ENCODE peak calls at places on chromosomes 4 and X, in ten cellular contexts. One of them, this sample, is unnamed.

GRCh38 chr4:106034205-106034604 is 138.9 kb downstream of the NPNT start:
- DNase-seq in fibroblast of lung: peak
- DNase-seq in activated CD4-positive, alpha-beta T cell treated with anti-CD3 and anti-CD28 coated beads for 1 hour: no peak
- DNase-seq in left ventricle myocardium superior: no peak
- DNase-seq in coronary artery: no peak
- DNase-seq in SJSA1: no peak
- DNase-seq in kidney glomerular epithelial cell: no peak
- DNase-seq in T-helper 17 cell: no peak
- DNase-seq in DMS79: no peak
- DNase-seq in ACHN: no peak
- DNase-seq in this sample: no peak

GRCh38 chr4:138182838-138183426 is 59.2 kb downstream of the SLC7A11 start:
- DNase-seq in DMS79: no peak
- DNase-seq in kidney glomerular epithelial cell: peak
- DNase-seq in left ventricle myocardium superior: no peak
- DNase-seq in fibroblast of lung: peak
- DNase-seq in coronary artery: no peak
- DNase-seq in T-helper 17 cell: no peak
- DNase-seq in ACHN: peak
- DNase-seq in activated CD4-positive, alpha-beta T cell treated with anti-CD3 and anti-CD28 coated beads for 1 hour: no peak
- DNase-seq in SJSA1: peak
- DNase-seq in this sample: no peak

GRCh38 chr4:123364906-123365305 is 31.7 kb upstream of the SPRY1 start:
- DNase-seq in DMS79: no peak
- DNase-seq in coronary artery: no peak
- DNase-seq in ACHN: no peak
- DNase-seq in activated CD4-positive, alpha-beta T cell treated with anti-CD3 and anti-CD28 coated beads for 1 hour: no peak
- DNase-seq in SJSA1: no peak
- DNase-seq in fibroblast of lung: no peak
- DNase-seq in T-helper 17 cell: no peak
- DNase-seq in left ventricle myocardium superior: no peak
- DNase-seq in kidney glomerular epithelial cell: no peak
- DNase-seq in this sample: no peak

GRCh38 chr4:122044496-122044895 is 92.6 kb upstream of the TRPC3 start:
- DNase-seq in coronary artery: no peak
- DNase-seq in SJSA1: no peak
- DNase-seq in T-helper 17 cell: no peak
- DNase-seq in left ventricle myocardium superior: no peak
- DNase-seq in ACHN: no peak
- DNase-seq in kidney glomerular epithelial cell: no peak
- DNase-seq in DMS79: no peak
- DNase-seq in fibroblast of lung: no peak
- DNase-seq in activated CD4-positive, alpha-beta T cell treated with anti-CD3 and anti-CD28 coated beads for 1 hour: no peak
- DNase-seq in this sample: no peak

GRCh38 chr4:13056630-13057187 is 427.4 kb downstream of the RAB28 start:
- DNase-seq in kidney glomerular epithelial cell: no peak
- DNase-seq in coronary artery: no peak
- DNase-seq in SJSA1: no peak
- DNase-seq in ACHN: no peak
- DNase-seq in fibroblast of lung: no peak
- DNase-seq in T-helper 17 cell: no peak
- DNase-seq in left ventricle myocardium superior: peak
- DNase-seq in activated CD4-positive, alpha-beta T cell treated with anti-CD3 and anti-CD28 coated beads for 1 hour: no peak
- DNase-seq in DMS79: no peak
- DNase-seq in this sample: no peak

GRCh38 chrX:115561605-115562491 is 874 bp downstream of the PLS3 start:
- DNase-seq in ACHN: peak
- DNase-seq in fibroblast of lung: peak
- DNase-seq in DMS79: peak
- DNase-seq in SJSA1: peak
- DNase-seq in T-helper 17 cell: no peak
- DNase-seq in activated CD4-positive, alpha-beta T cell treated with anti-CD3 and anti-CD28 coated beads for 1 hour: no peak
- DNase-seq in left ventricle myocardium superior: peak
- DNase-seq in kidney glomerular epithelial cell: peak
- DNase-seq in coronary artery: peak
- DNase-seq in this sample: no peak

GRCh38 chr4:8876982-8877779 is 5.5 kb upstream of the HMX1 start:
- DNase-seq in activated CD4-positive, alpha-beta T cell treated with anti-CD3 and anti-CD28 coated beads for 1 hour: no peak
- DNase-seq in ACHN: no peak
- DNase-seq in T-helper 17 cell: no peak
- DNase-seq in coronary artery: no peak
- DNase-seq in DMS79: no peak
- DNase-seq in SJSA1: no peak
- DNase-seq in fibroblast of lung: no peak
- DNase-seq in kidney glomerular epithelial cell: no peak
- DNase-seq in left ventricle myocardium superior: no peak
- DNase-seq in this sample: no peak

GRCh38 chrX:40394302-40394701 is 186.5 kb upstream of the ATP6AP2 start:
- DNase-seq in DMS79: peak
- DNase-seq in ACHN: no peak
- DNase-seq in fibroblast of lung: no peak
- DNase-seq in SJSA1: no peak
- DNase-seq in coronary artery: no peak
- DNase-seq in T-helper 17 cell: no peak
- DNase-seq in activated CD4-positive, alpha-beta T cell treated with anti-CD3 and anti-CD28 coated beads for 1 hour: no peak
- DNase-seq in kidney glomerular epithelial cell: no peak
- DNase-seq in left ventricle myocardium superior: no peak
- DNase-seq in this sample: no peak

This sample was measured in iPS DF 19.7.